ENCODE peak calls at places on chromosomes 7 and 10, in seven cellular contexts. G, K, I, U, A, M and X are unnamed samples.

GRCh38 chr7:91434821-91435220 is 170.6 kb downstream of the FZD1 start:
- DNase-seq in G (no peak), K (no peak), I (no peak), U (no peak), A (no peak), M (no peak), X (no peak)

GRCh38 chr7:111212857-111213523 is 122.1 kb downstream of the LRRN3 start:
- DNase-seq in G (no peak), K (no peak), I (no peak), U (no peak), A (no peak), M (no peak), X (no peak)

GRCh38 chr7:25877802-25878789 is 273.9 kb upstream of the NFE2L3 start:
- DNase-seq in G (no peak), K (no peak), I (no peak), U (no peak), A (no peak), M (no peak), X (no peak)

GRCh38 chr7:12564996-12565764 is 5.3 kb upstream of the SCIN start:
- DNase-seq in G (no peak), K (no peak), I (no peak), U (no peak), A (no peak), M (no peak), X (no peak)

GRCh38 chr7:114620208-114620607 is 205.6 kb downstream of the FOXP2 start:
- DNase-seq in G (no peak), K (no peak), I (no peak), U (peak), A (no peak), M (no peak), X (no peak)

GRCh38 chr7:38656976-38657375 is 25.8 kb upstream of the AMPH start:
- DNase-seq in G (no peak), K (no peak), I (no peak), U (no peak), A (no peak), M (no peak), X (no peak)

GRCh38 chr7:95684505-95684904 is 87.8 kb upstream of the DYNC1I1 start:
- DNase-seq in G (no peak), K (peak), I (no peak), U (no peak), A (no peak), M (no peak), X (no peak)

GRCh38 chr7:424961-425793 is 94.5 kb downstream of the PDGFA start:
- DNase-seq in G (no peak), K (no peak), I (no peak), U (no peak), A (no peak), M (no peak), X (peak)

GRCh38 chr10:61024801-61025201 is 80.8 kb upstream of the RHOBTB1 start:
- DNase-seq in G (peak), K (peak), I (peak), U (peak), A (no peak), M (peak), X (no peak)

GRCh38 chr7:85062651-85063050 is 124.2 kb downstream of the SEMA3D start:
- DNase-seq in G (no peak), K (no peak), I (no peak), U (no peak), A (no peak), M (no peak), X (no peak)

GRCh38 chr7:144818516-144818915 is 17.3 kb downstream of the TPK1 start:
- DNase-seq in G (no peak), K (no peak), I (no peak), U (no peak), A (no peak), M (no peak), X (no peak)

GRCh38 chr10:12010353-12010752 is 32.3 kb downstream of the UPF2 start:
- DNase-seq in G (no peak), K (no peak), I (no peak), U (no peak), A (no peak), M (no peak), X (no peak)

GRCh38 chr10:7544203-7544602 is 122.6 kb downstream of the ITIH5 start:
- DNase-seq in G (no peak), K (no peak), I (no peak), U (no peak), A (no peak), M (no peak), X (no peak)

GRCh38 chr10:122486396-122487080 is 25.2 kb downstream of the HTRA1 start:
- DNase-seq in G (no peak), K (peak), I (no peak), U (no peak), A (no peak), M (no peak), X (no peak)

GRCh38 chr7:116258734-116259133 is 48.4 kb downstream of the TES start:
- DNase-seq in G (no peak), K (peak), I (peak), U (peak), A (no peak), M (peak), X (no peak)

GRCh38 chr7:45203947-45204445 is 46.4 kb downstream of the RAMP3 start:
- DNase-seq in G (no peak), K (peak), I (no peak), U (no peak), A (no peak), M (peak), X (no peak)

GRCh38 chr10:2610946-2611345 is 456.4 kb upstream of the PFKP start:
- DNase-seq in G (no peak), K (no peak), I (peak), U (peak), A (no peak), M (no peak), X (no peak)

GRCh38 chr10:127331696-127332095 is 135.3 kb upstream of the INSYN2A start:
- DNase-seq in G (no peak), K (no peak), I (no peak), U (no peak), A (no peak), M (no peak), X (no peak)

GRCh38 chr10:103578782-103579382 is 85.4 kb downstream of the NEURL1 start:
- DNase-seq in G (no peak), K (no peak), I (no peak), U (no peak), A (no peak), M (no peak), X (no peak)

GRCh38 chr10:52965938-52966401 is 193.4 kb upstream of the MBL2 start:
- DNase-seq in G (no peak), K (no peak), I (peak), U (peak), A (no peak), M (no peak), X (no peak)

GRCh38 chr7:32143271-32143670 is 73.1 kb upstream of the PDE1C start:
- DNase-seq in G (no peak), K (peak), I (no peak), U (no peak), A (no peak), M (peak), X (no peak)

GRCh38 chr7:30159698-30160143 is 24.9 kb downstream of the MTURN start:
- DNase-seq in G (no peak), K (peak), I (no peak), U (peak), A (no peak), M (peak), X (no peak)

GRCh38 chr7:11847336-11847735 is 15.3 kb upstream of the THSD7A start:
- DNase-seq in G (no peak), K (no peak), I (no peak), U (no peak), A (no peak), M (no peak), X (no peak)

GRCh38 chr10:32163774-32164148 is 107.5 kb upstream of the KIF5B start:
- DNase-seq in G (no peak), K (no peak), I (no peak), U (no peak), A (no peak), M (no peak), X (no peak)

GRCh38 chr10:95243318-95243617 is 47.5 kb downstream of the PDLIM1 start:
- DNase-seq in G (no peak), K (no peak), I (no peak), U (no peak), A (no peak), M (no peak), X (no peak)

GRCh38 chr7:99625961-99626360 is 9.2 kb downstream of the ZSCAN25 start:
- DNase-seq in G (no peak), K (no peak), I (no peak), U (no peak), A (no peak), M (no peak), X (no peak)

GRCh38 chr10:98664329-98665042 is 217.8 kb upstream of the HPS1 start:
- DNase-seq in G (peak), K (no peak), I (no peak), U (peak), A (peak), M (peak), X (peak)

GRCh38 chr7:69934475-69934903 is 336.2 kb downstream of the AUTS2 start:
- DNase-seq in G (no peak), K (no peak), I (no peak), U (no peak), A (no peak), M (no peak), X (no peak)

GRCh38 chr7:12570529-12571461 is at the start of gene SCIN:
- DNase-seq in G (peak), K (peak), I (no peak), U (peak), A (no peak), M (no peak), X (peak)

GRCh38 chr7:80139179-80139578 is 4.5 kb downstream of the GNAI1 start:
- DNase-seq in G (no peak), K (no peak), I (no peak), U (no peak), A (no peak), M (no peak), X (no peak)

GRCh38 chr7:134444198-134444960 is 14.5 kb downstream of the AKR1B1 start:
- DNase-seq in G (no peak), K (no peak), I (no peak), U (no peak), A (peak), M (no peak), X (no peak)

DNA sequence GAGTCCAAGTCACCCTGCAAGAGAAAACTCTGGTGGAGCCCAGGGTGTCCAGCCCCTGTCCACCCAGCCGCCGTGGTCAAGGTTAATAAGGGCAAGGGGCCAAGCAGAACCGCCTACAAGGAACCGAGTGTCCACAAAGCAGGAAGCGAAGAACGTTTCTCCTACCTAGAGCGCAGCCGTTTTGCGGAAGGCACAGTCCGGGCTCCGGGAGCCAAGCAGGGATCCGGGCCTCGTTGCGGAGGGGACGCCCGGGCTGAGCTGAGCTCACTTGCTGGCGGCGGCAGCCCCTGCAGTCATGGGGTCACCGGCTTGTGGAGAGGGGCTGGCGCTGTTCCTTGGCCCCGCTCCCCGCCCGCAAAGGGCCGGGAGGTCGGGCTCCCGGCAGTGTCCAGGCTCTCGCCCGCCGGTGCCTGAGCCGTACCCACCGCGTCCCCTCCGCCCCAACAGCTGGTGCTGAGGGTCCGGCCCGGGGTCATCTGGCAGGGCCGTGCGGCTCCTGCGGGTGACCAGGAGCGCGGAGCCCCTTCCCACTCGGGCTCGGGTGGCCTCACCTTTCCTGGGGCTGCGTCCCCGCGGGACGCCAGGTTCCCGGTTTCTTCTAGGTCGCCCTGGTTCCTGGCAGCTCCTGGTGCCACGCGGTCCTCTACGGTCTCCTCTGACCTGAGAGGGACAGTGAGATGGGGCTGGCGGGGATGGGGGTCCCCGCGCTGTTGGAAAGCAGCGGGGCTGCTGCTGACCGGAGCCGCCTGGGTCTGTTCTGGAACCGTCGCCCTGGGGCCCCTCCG is 14.0 kb upstream of the ZNF273 start:
- DNase-seq in G (no peak), K (peak), I (no peak), U (no peak), A (no peak), M (no peak), X (peak)
- H3K9ac ChIP-seq in G (no peak), K (peak), I (peak), U (peak), A (no peak), M (no peak), X (no peak)

DNA sequence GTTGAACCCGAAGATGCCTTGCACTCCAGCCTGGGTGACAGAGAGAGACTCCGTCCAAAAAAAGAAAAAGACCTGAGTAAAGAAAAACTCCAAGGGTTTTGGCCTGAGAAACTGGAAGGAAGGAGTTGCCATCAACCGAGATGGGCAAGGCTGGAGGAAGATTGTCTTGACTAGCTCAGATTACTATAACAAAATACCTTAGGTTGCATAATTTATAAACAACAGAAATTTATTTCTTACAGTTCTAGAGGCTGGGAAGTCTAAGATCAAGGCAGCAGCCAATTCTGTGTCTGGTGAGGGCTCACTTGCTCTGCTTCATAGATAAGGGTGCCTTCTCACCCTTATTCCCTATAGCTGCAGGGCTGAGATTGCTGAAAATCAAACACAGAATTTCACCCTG is 91.2 kb downstream of the CUL2 start:
- DNase-seq in G (no peak), K (no peak), I (no peak), U (no peak), A (no peak), M (no peak), X (no peak)
- H2AK5ac ChIP-seq in G (no peak), K (no peak), I (no peak), U (no peak), A (no peak), M (no peak), X (no peak)

GRCh38 chr10:130715686-130716670 is 579.8 kb downstream of the GLRX3 start:
- DNase-seq in G (no peak), K (no peak), I (no peak), U (no peak), A (no peak), M (no peak), X (no peak)

GRCh38 chr10:130717088-130717487 is 580.9 kb downstream of the GLRX3 start:
- DNase-seq in G (no peak), K (no peak), I (no peak), U (peak), A (no peak), M (no peak), X (no peak)

GRCh38 chr10:130713731-130714130 is 577.5 kb downstream of the GLRX3 start:
- DNase-seq in G (no peak), K (no peak), I (no peak), U (no peak), A (no peak), M (no peak), X (no peak)

GRCh38 chr10:130713105-130713504 is 576.9 kb downstream of the GLRX3 start:
- DNase-seq in G (no peak), K (no peak), I (no peak), U (no peak), A (no peak), M (no peak), X (no peak)

DNA sequence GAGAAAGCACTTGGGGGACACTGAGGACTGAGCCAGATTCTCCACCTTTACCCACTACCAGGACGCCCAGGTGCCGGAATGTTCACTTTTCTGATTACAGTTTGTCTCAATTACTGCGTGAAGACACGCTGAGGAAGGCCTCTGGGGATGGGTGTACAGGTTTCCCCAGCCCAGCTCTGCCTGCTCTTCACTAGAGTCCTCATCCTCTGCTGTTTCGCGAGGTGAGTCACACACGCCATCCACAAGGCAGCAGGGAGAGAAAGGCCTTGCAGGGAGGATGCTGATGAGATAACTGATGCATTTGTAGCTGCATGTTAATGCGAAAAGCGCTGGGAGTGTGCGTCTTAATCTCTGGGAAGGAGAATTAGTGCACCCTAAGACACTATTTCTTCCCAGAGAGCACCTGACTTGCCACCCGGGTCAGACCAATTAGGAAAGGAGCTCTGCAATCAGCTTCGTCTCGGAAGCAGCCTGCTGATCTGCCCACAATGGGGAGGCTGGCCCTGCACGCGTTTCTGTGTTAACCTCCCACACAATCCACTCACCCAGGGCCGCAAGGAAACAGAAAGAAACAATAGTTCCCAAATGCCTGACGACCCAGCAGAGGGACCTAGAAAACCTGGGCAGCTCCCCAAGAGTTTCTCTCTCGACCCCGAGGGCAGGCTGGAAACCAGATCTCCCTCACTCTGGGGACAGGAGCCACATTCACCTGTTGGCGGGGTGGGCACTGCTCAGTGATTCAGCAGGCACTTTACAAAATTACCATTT is 578.7 kb downstream of the GLRX3 start:
- DNase-seq in G (no peak), K (no peak), I (no peak), U (no peak), A (no peak), M (no peak), X (no peak)
- H3K9ac ChIP-seq in G (no peak), K (no peak), I (no peak), U (no peak), A (no peak), M (no peak), X (no peak)

GRCh38 chr7:75804705-75805104 is 8.9 kb downstream of the CCL24 start:
- DNase-seq in G (no peak), K (no peak), I (no peak), U (no peak), A (no peak), M (no peak), X (no peak)
- H2AK5ac ChIP-seq in G (no peak), K (no peak), I (no peak), U (no peak), A (no peak), M (no peak), X (no peak)

GRCh38 chr7:7820939-7821338 is 102.5 kb upstream of the RPA3 start:
- DNase-seq in G (no peak), K (no peak), I (no peak), U (peak), A (no peak), M (no peak), X (no peak)
- H3K9ac ChIP-seq in G (no peak), K (no peak), I (no peak), U (no peak), A (no peak), M (no peak), X (no peak)

DNA sequence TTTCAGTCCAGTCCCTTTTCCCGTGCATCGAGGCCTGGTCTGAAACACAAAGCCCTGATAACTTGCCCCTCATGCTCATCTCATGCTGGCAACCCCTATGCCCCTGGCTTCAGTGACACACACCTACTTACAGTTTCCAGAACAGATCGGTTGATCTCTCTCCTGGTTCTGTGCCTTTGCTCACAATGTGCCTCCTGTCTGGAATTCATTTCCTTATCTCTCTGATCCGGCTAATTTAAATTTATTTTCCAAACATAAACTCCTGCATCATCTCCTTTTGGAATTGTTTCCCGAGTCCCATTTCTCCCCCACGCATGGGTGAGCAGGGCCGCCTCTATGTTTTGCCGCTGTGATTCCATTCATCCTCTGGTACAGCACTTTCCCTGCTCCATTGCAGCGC is 25.9 kb upstream of the FZD8 start:
- DNase-seq in G (no peak), K (no peak), I (no peak), U (no peak), A (no peak), M (no peak), X (no peak)
- H2AK5ac ChIP-seq in G (no peak), K (no peak), I (no peak), U (no peak), A (no peak), M (no peak), X (no peak)

GRCh38 chr7:47715631-47716068 is 133.7 kb upstream of the TNS3 start:
- DNase-seq in G (no peak), K (no peak), I (no peak), U (no peak), A (no peak), M (no peak), X (no peak)

GRCh38 chr7:47714669-47715607 is 133.0 kb upstream of the TNS3 start:
- DNase-seq in G (no peak), K (no peak), I (no peak), U (no peak), A (no peak), M (no peak), X (no peak)

GRCh38 chr7:47712416-47712815 is 130.5 kb upstream of the TNS3 start:
- DNase-seq in G (no peak), K (no peak), I (no peak), U (no peak), A (no peak), M (no peak), X (no peak)

GRCh38 chr7:47711776-47712175 is 129.9 kb upstream of the TNS3 start:
- DNase-seq in G (no peak), K (no peak), I (no peak), U (no peak), A (no peak), M (no peak), X (no peak)

GRCh38 chr7:47713595-47713994 is 131.7 kb upstream of the TNS3 start:
- DNase-seq in G (no peak), K (no peak), I (no peak), U (no peak), A (no peak), M (no peak), X (no peak)
- H3K9ac ChIP-seq in G (no peak), K (no peak), I (no peak), U (no peak), A (no peak), M (no peak), X (no peak)